ENCODE peak calls at places on chromosomes 12 and 14, in seven cellular contexts. J, G, A, U, S, N and O are unnamed samples.

GRCh38 chr12:62519043-62519442 is 52.4 kb downstream of the MON2 start:
- DNase-seq in S (no peak), N (no peak), U (no peak), A (no peak), J (no peak), G (no peak), O (no peak)

GRCh38 chr14:50026396-50026795 is 90.0 kb downstream of the VCPKMT start:
- DNase-seq in S (no peak), N (no peak), A (no peak), U (no peak), J (no peak), G (no peak), O (no peak)

GRCh38 chr12:69284131-69284530 is 44.8 kb downstream of the CPSF6 start:
- DNase-seq in S (peak; percentile 36), J (peak; percentile 86), G (peak; percentile 78), U (peak; percentile 85), A (peak; percentile 70), N (peak; percentile 86), O (peak; percentile 49)

GRCh38 chr14:77154421-77154820 is 12.8 kb upstream of the ZDHHC22 start:
- DNase-seq in A (no peak), S (no peak), G (no peak), U (no peak), N (no peak), J (no peak), O (no peak)

GRCh38 chr12:71312767-71313375 is 126.7 kb upstream of the LGR5 start:
- DNase-seq in J (no peak), A (no peak), G (peak; percentile 55), U (no peak), S (no peak), N (no peak), O (no peak)

GRCh38 chr14:99672506-99673327 is 11.4 kb upstream of the CYP46A1 start:
- DNase-seq in U (no peak), G (no peak), S (no peak), J (no peak), N (peak; percentile 31), A (no peak), O (peak; percentile 17)

GRCh38 chr12:126346087-126346486 is 1280.9 kb downstream of the AACS start:
- DNase-seq in N (no peak), S (no peak), J (no peak), U (no peak), A (no peak), G (no peak), O (no peak)

GRCh38 chr14:106491851-106492250 is 965.5 kb downstream of the TMEM121 start:
- DNase-seq in G (no peak), J (no peak), N (no peak), A (no peak), S (no peak), U (no peak), O (no peak)

GRCh38 chr12:100043657-100044056 is 58.9 kb upstream of the ANKS1B start:
- DNase-seq in G (no peak), J (no peak), U (no peak), S (no peak), A (no peak), N (no peak), O (no peak)

GRCh38 chr14:60508707-60509437 is at the start of gene SIX6:
- DNase-seq in S (no peak), A (no peak), G (peak; percentile 78), U (peak; percentile 91), N (no peak), J (no peak), O (no peak)

GRCh38 chr12:102064476-102064875 is 2.7 kb upstream of the WASHC3 start:
- DNase-seq in A (no peak), G (no peak), N (no peak), J (no peak), S (no peak), U (no peak), O (no peak)

GRCh38 chr14:74618078-74618952 is 6.3 kb upstream of the LTBP2 start:
- DNase-seq in S (peak; percentile 78), G (peak; percentile 77), J (peak; percentile 71), A (peak; percentile 48), U (no peak), N (no peak), O (no peak)

GRCh38 chr12:114476159-114476558 is 70.2 kb upstream of the TBX5 start:
- DNase-seq in G (peak; percentile 18), N (no peak), J (no peak), U (no peak), S (no peak), A (no peak), O (no peak)

GRCh38 chr14:64673748-64674147 is 30.5 kb upstream of the PLEKHG3 start:
- DNase-seq in J (no peak), N (no peak), S (peak; percentile 41), U (no peak), G (peak; percentile 17), A (no peak), O (no peak)

GRCh38 chr12:98329589-98329988 is 185.8 kb upstream of the TMPO start:
- DNase-seq in J (no peak), N (no peak), U (no peak), G (no peak), A (no peak), S (no peak), O (no peak)

GRCh38 chr12:93426406-93426805 is 15.3 kb downstream of the UBE2N start:
- DNase-seq in J (no peak), G (no peak), S (no peak), U (no peak), N (no peak), A (no peak), O (no peak)

DNA sequence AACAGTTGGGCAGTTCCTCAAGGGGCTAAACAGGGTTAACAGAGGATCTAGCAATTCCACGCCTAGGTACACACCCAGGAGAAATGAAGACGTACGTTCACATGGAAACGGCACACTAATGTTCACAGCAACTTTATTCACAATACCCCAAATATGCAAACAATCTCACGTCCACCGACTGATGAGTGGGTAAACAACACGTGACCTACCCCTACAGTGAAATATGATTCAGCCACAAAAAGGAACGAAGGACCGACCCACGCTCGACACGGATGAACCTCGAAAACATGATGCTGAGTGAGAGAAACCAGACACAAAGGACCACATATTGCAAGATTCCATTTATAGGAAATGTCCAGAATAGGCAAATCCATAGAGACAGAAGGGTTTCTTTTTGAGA is 112.7 kb downstream of the NCOR2 start:
- DNase-seq in A (no peak), N (no peak), U (no peak), J (no peak), G (peak; percentile 63), S (no peak), O (no peak)
- H3K27ac ChIP-seq in A (peak overlapping the region; percentile 83), N (no peak overlapping the region), U (no peak overlapping the region), J (no peak overlapping the region), G (no peak overlapping the region), S (no peak overlapping the region), O (no peak overlapping the region)

DNA sequence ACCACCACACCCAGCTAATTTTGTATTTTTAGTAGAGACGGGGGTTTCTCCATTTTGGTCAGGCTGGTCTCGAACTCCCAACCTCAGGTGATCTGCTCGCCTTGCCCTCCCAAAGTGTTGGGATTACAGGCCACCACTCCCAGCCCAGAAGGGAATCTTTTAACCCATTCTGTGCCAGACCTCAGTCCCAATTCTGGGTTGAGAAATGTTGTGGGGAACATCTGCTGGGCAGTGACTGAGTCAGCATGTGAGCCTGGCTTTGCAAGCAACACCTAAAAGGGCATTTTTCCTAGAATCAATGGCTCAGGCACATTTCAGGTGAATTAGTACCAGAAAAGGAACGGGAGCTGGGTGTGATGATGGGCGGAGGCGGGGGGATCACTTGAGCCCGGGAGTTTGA is 7.6 kb upstream of the SPATS2 start:
- DNase-seq in A (peak; percentile 7), N (no peak), U (no peak), G (no peak), J (no peak), S (no peak), O (no peak)
- H3K27ac ChIP-seq in A (no peak overlapping the region), N (no peak overlapping the region), U (no peak overlapping the region), G (no peak overlapping the region), J (no peak overlapping the region), S (no peak overlapping the region), O (no peak overlapping the region)

GRCh38 chr12:57817261-57817989 is 1.1 kb downstream of the AVIL start:
- DNase-seq in S (no peak), A (no peak), U (no peak), N (no peak), J (no peak), G (no peak), O (no peak)

GRCh38 chr12:57813971-57814771 is 4.4 kb downstream of the AVIL start:
- DNase-seq in J (no peak), G (peak; percentile 60), A (no peak), S (no peak), N (no peak), U (peak; percentile 27), O (no peak)

GRCh38 chr12:57816855-57817151 is 1.7 kb downstream of the AVIL start:
- DNase-seq in U (no peak), N (no peak), G (peak; percentile 39), A (no peak), J (no peak), S (no peak), O (no peak)

GRCh38 chr12:57815177-57816000 is 3.1 kb downstream of the AVIL start:
- DNase-seq in J (no peak), G (no peak), N (no peak), A (no peak), U (peak; percentile 89), S (peak; percentile 30), O (no peak)

DNA sequence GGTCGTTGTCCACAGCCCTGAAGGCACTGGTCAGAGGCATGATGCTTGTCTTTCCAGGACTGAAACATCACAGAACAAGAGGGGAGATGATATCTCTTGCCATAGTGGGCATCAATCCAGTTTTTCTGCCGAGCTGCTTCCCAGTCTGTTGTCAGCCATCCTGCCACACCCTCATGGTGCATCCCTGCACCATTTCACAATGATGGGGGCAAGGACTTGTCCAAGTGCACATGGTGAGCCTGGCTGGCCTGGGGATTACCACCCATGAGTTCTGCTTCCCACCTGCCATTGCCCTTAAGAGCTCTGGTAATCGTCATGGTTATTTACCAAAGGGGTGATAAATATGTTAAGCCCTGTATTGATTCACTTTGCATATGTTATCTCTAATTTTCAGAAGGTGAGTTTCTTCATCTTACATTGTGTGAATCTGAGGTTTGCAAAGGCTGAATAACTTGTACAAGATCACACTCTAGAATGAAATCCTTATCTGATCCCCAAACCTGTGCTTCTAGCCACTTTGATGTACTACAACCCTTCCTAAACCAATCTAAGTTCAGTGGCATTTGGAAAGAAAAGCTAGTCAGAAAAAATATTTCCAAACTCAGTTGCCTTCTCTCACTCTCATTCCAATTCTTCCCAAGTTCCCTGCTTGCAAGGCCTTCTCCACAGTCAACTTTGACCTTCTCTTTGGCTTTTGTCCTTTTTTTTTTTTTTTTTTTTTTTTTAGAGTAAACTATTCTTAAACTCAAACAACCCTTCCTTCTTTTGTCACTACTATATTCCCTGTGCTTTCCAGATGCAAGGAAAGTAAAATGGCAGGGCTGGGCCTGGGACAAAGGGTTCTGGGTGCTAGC is 2.3 kb downstream of the AVIL start:
- DNase-seq in U (no peak), S (no peak), N (no peak), J (no peak), G (no peak), A (no peak), O (no peak)
- H3K27ac ChIP-seq in U (no peak overlapping the region), S (no peak overlapping the region), N (peak overlapping the region; percentile 69), J (no peak overlapping the region), G (no peak overlapping the region), A (peak overlapping the region; percentile 53), O (no peak overlapping the region)

DNA sequence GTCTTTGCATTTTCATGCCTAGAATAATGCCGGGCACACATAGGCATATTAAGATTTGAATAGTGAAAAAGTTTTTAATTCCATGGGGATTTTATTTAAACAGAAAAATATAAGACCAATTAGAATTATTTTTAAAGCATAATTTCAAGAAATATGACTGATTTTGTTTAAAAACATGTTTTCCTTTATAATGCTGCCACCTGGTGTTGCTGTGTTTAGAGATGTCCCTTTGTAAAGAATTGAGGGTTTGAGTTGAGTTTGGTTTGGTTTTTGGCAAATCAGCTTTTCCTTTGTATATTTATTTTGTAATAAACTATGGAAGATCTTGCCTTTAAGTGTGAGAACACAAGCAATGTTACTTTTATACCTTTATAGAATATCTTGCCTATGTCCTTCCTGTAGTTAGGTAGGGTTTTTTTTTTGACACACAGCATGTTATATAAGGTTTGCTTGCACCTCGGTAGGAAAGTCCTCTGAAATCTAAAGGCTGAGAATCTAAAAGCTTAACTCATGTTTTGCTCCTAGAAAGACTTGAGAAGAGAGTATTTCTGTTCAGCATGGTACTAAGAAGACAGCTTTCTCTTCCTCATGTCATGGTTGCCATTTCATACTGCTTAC is 31.4 kb upstream of the SNAPC1 start:
- DNase-seq in N (no peak), J (no peak), A (no peak), U (no peak), G (no peak), S (no peak), O (no peak)
- H3K27ac ChIP-seq in N (no peak overlapping the region), J (no peak overlapping the region), A (peak overlapping the region; percentile 38), U (no peak overlapping the region), G (no peak overlapping the region), S (no peak overlapping the region), O (no peak overlapping the region)